ENCODE peak calls at places on chromosome 19, in nine cellular contexts. One of them, this sample, is unnamed.

GRCh38 chr19:6819323-6819722 is 46.8 kb downstream of the VAV1 start:
- DNase-seq in stimulated activated CD8-positive, alpha-beta memory T cell treated with anti-CD3 and anti-CD28 coated beads, Interleukin-15, amount 100 ng/mL, for 4 hours: no peak
- DNase-seq in stimulated activated CD4-positive, alpha-beta T cell treated with anti-CD3 and anti-CD28 coated beads, TNF-alpha, amount 100 ng/mL, for 1 hour: no peak
- DNase-seq in cardiac fibroblast: no peak
- DNase-seq in A673: no peak
- DNase-seq in EL: no peak
- DNase-seq in anterior cingulate cortex: no peak
- DNase-seq in HCT116: no peak
- DNase-seq in ovary: no peak
- DNase-seq in this sample: no peak

GRCh38 chr19:39430675-39431593 is 4.8 kb downstream of the RPS16 start:
- DNase-seq in stimulated activated CD8-positive, alpha-beta memory T cell treated with anti-CD3 and anti-CD28 coated beads, Interleukin-15, amount 100 ng/mL, for 4 hours: no peak
- DNase-seq in stimulated activated CD4-positive, alpha-beta T cell treated with anti-CD3 and anti-CD28 coated beads, TNF-alpha, amount 100 ng/mL, for 1 hour: no peak
- DNase-seq in cardiac fibroblast: peak
- DNase-seq in A673: peak
- DNase-seq in EL: peak
- DNase-seq in anterior cingulate cortex: no peak
- DNase-seq in HCT116: peak
- DNase-seq in ovary: no peak
- DNase-seq in this sample: no peak

GRCh38 chr19:7366701-7367420 is 18.1 kb downstream of the ARHGEF18 start:
- DNase-seq in stimulated activated CD8-positive, alpha-beta memory T cell treated with anti-CD3 and anti-CD28 coated beads, Interleukin-15, amount 100 ng/mL, for 4 hours: peak
- DNase-seq in stimulated activated CD4-positive, alpha-beta T cell treated with anti-CD3 and anti-CD28 coated beads, TNF-alpha, amount 100 ng/mL, for 1 hour: no peak
- DNase-seq in cardiac fibroblast: peak
- DNase-seq in A673: peak
- DNase-seq in EL: peak
- DNase-seq in anterior cingulate cortex: no peak
- DNase-seq in HCT116: peak
- DNase-seq in ovary: no peak
- DNase-seq in this sample: no peak

GRCh38 chr19:6417713-6418561 is 6.7 kb downstream of the KHSRP start:
- DNase-seq in stimulated activated CD8-positive, alpha-beta memory T cell treated with anti-CD3 and anti-CD28 coated beads, Interleukin-15, amount 100 ng/mL, for 4 hours: no peak
- DNase-seq in stimulated activated CD4-positive, alpha-beta T cell treated with anti-CD3 and anti-CD28 coated beads, TNF-alpha, amount 100 ng/mL, for 1 hour: no peak
- DNase-seq in cardiac fibroblast: peak
- DNase-seq in A673: no peak
- DNase-seq in EL: no peak
- DNase-seq in anterior cingulate cortex: no peak
- DNase-seq in HCT116: no peak
- DNase-seq in ovary: no peak
- DNase-seq in this sample: no peak

GRCh38 chr19:1172353-1173159 is 1.5 kb downstream of the SBNO2 start:
- DNase-seq in stimulated activated CD8-positive, alpha-beta memory T cell treated with anti-CD3 and anti-CD28 coated beads, Interleukin-15, amount 100 ng/mL, for 4 hours: no peak
- DNase-seq in stimulated activated CD4-positive, alpha-beta T cell treated with anti-CD3 and anti-CD28 coated beads, TNF-alpha, amount 100 ng/mL, for 1 hour: no peak
- DNase-seq in cardiac fibroblast: peak
- DNase-seq in A673: peak
- DNase-seq in EL: peak
- DNase-seq in anterior cingulate cortex: no peak
- DNase-seq in HCT116: no peak
- DNase-seq in ovary: no peak
- DNase-seq in this sample: no peak

GRCh38 chr19:12943437-12944044 is 2.1 kb upstream of the RAD23A start:
- DNase-seq in stimulated activated CD8-positive, alpha-beta memory T cell treated with anti-CD3 and anti-CD28 coated beads, Interleukin-15, amount 100 ng/mL, for 4 hours: no peak
- DNase-seq in stimulated activated CD4-positive, alpha-beta T cell treated with anti-CD3 and anti-CD28 coated beads, TNF-alpha, amount 100 ng/mL, for 1 hour: no peak
- DNase-seq in cardiac fibroblast: no peak
- DNase-seq in A673: no peak
- DNase-seq in EL: no peak
- DNase-seq in anterior cingulate cortex: no peak
- DNase-seq in HCT116: no peak
- DNase-seq in ovary: peak
- DNase-seq in this sample: no peak

GRCh38 chr19:29587518-29587986 is 18.5 kb upstream of the POP4 start:
- DNase-seq in stimulated activated CD8-positive, alpha-beta memory T cell treated with anti-CD3 and anti-CD28 coated beads, Interleukin-15, amount 100 ng/mL, for 4 hours: peak
- DNase-seq in stimulated activated CD4-positive, alpha-beta T cell treated with anti-CD3 and anti-CD28 coated beads, TNF-alpha, amount 100 ng/mL, for 1 hour: no peak
- DNase-seq in cardiac fibroblast: peak
- DNase-seq in A673: no peak
- DNase-seq in EL: peak
- DNase-seq in anterior cingulate cortex: no peak
- DNase-seq in HCT116: no peak
- DNase-seq in ovary: no peak
- DNase-seq in this sample: peak

GRCh38 chr19:45473366-45474190 is 5.8 kb downstream of the FOSB start:
- DNase-seq in stimulated activated CD8-positive, alpha-beta memory T cell treated with anti-CD3 and anti-CD28 coated beads, Interleukin-15, amount 100 ng/mL, for 4 hours: no peak
- DNase-seq in stimulated activated CD4-positive, alpha-beta T cell treated with anti-CD3 and anti-CD28 coated beads, TNF-alpha, amount 100 ng/mL, for 1 hour: no peak
- DNase-seq in cardiac fibroblast: no peak
- DNase-seq in A673: no peak
- DNase-seq in EL: no peak
- DNase-seq in anterior cingulate cortex: no peak
- DNase-seq in HCT116: no peak
- DNase-seq in ovary: no peak
- DNase-seq in this sample: no peak

GRCh38 chr19:33535176-33535575 is 13.6 kb upstream of the PEPD start:
- DNase-seq in stimulated activated CD8-positive, alpha-beta memory T cell treated with anti-CD3 and anti-CD28 coated beads, Interleukin-15, amount 100 ng/mL, for 4 hours: no peak
- DNase-seq in stimulated activated CD4-positive, alpha-beta T cell treated with anti-CD3 and anti-CD28 coated beads, TNF-alpha, amount 100 ng/mL, for 1 hour: no peak
- DNase-seq in cardiac fibroblast: peak
- DNase-seq in A673: no peak
- DNase-seq in EL: no peak
- DNase-seq in anterior cingulate cortex: no peak
- DNase-seq in HCT116: no peak
- DNase-seq in ovary: no peak
- DNase-seq in this sample: no peak

GRCh38 chr19:39845172-39845571 is 1.0 kb downstream of the FBL start:
- DNase-seq in stimulated activated CD8-positive, alpha-beta memory T cell treated with anti-CD3 and anti-CD28 coated beads, Interleukin-15, amount 100 ng/mL, for 4 hours: no peak
- DNase-seq in stimulated activated CD4-positive, alpha-beta T cell treated with anti-CD3 and anti-CD28 coated beads, TNF-alpha, amount 100 ng/mL, for 1 hour: no peak
- DNase-seq in cardiac fibroblast: no peak
- DNase-seq in A673: no peak
- DNase-seq in EL: no peak
- DNase-seq in anterior cingulate cortex: no peak
- DNase-seq in HCT116: no peak
- DNase-seq in ovary: no peak
- DNase-seq in this sample: no peak

GRCh38 chr19:4598712-4599111 is 39.2 kb upstream of the SEMA6B start:
- DNase-seq in stimulated activated CD8-positive, alpha-beta memory T cell treated with anti-CD3 and anti-CD28 coated beads, Interleukin-15, amount 100 ng/mL, for 4 hours: no peak
- DNase-seq in stimulated activated CD4-positive, alpha-beta T cell treated with anti-CD3 and anti-CD28 coated beads, TNF-alpha, amount 100 ng/mL, for 1 hour: no peak
- DNase-seq in cardiac fibroblast: no peak
- DNase-seq in A673: no peak
- DNase-seq in EL: no peak
- DNase-seq in anterior cingulate cortex: no peak
- DNase-seq in HCT116: no peak
- DNase-seq in ovary: no peak
- DNase-seq in this sample: no peak

GRCh38 chr19:10551698-10552301 is 8.1 kb downstream of the ATG4D start:
- DNase-seq in stimulated activated CD8-positive, alpha-beta memory T cell treated with anti-CD3 and anti-CD28 coated beads, Interleukin-15, amount 100 ng/mL, for 4 hours: no peak
- DNase-seq in stimulated activated CD4-positive, alpha-beta T cell treated with anti-CD3 and anti-CD28 coated beads, TNF-alpha, amount 100 ng/mL, for 1 hour: no peak
- DNase-seq in cardiac fibroblast: peak
- DNase-seq in A673: peak
- DNase-seq in EL: peak
- DNase-seq in anterior cingulate cortex: no peak
- DNase-seq in HCT116: peak
- DNase-seq in ovary: no peak
- DNase-seq in this sample: no peak

GRCh38 chr19:36838784-36839324 is 667 bp upstream of the ZNF790 start:
- DNase-seq in stimulated activated CD8-positive, alpha-beta memory T cell treated with anti-CD3 and anti-CD28 coated beads, Interleukin-15, amount 100 ng/mL, for 4 hours: no peak
- DNase-seq in stimulated activated CD4-positive, alpha-beta T cell treated with anti-CD3 and anti-CD28 coated beads, TNF-alpha, amount 100 ng/mL, for 1 hour: no peak
- DNase-seq in cardiac fibroblast: no peak
- DNase-seq in A673: no peak
- DNase-seq in EL: no peak
- DNase-seq in anterior cingulate cortex: no peak
- DNase-seq in HCT116: no peak
- DNase-seq in ovary: no peak
- DNase-seq in this sample: no peak

GRCh38 chr19:50380137-50380536 is 3.9 kb downstream of the NR1H2 start:
- DNase-seq in stimulated activated CD8-positive, alpha-beta memory T cell treated with anti-CD3 and anti-CD28 coated beads, Interleukin-15, amount 100 ng/mL, for 4 hours: no peak
- DNase-seq in stimulated activated CD4-positive, alpha-beta T cell treated with anti-CD3 and anti-CD28 coated beads, TNF-alpha, amount 100 ng/mL, for 1 hour: no peak
- DNase-seq in cardiac fibroblast: no peak
- DNase-seq in A673: no peak
- DNase-seq in EL: no peak
- DNase-seq in anterior cingulate cortex: no peak
- DNase-seq in HCT116: no peak
- DNase-seq in ovary: no peak
- DNase-seq in this sample: no peak